ENCODE peak calls at places on chromosomes 13 and 19, in four cellular contexts. X, H, A and C are unnamed samples.

GRCh38 chr19:39916851-39917396 is 17.5 kb downstream of the FCGBP start:
- DNase-seq in X (no peak), H (no peak), A (no peak), C (no peak)

GRCh38 chr13:38394777-38395504 is 45.3 kb downstream of the UFM1 start:
- DNase-seq in X (no peak), H (no peak), A (no peak), C (no peak)

GRCh38 chr13:23822252-23822824 is 66.9 kb downstream of the MIPEP start:
- DNase-seq in X (no peak), H (no peak), A (no peak), C (no peak)

GRCh38 chr13:93249259-93249917 is 22.8 kb downstream of the GPC6 start:
- DNase-seq in X (no peak), H (no peak), A (no peak), C (no peak)

GRCh38 chr13:73473016-73473415 is 414.2 kb downstream of the KLF5 start:
- DNase-seq in X (no peak), H (no peak), A (no peak), C (no peak)

GRCh38 chr19:16541526-16542044 is 652 bp downstream of the CHERP start:
- DNase-seq in X (no peak), H (no peak), A (peak), C (no peak)

GRCh38 chr13:94706854-94707399 is 5.4 kb downstream of the SOX21 start:
- DNase-seq in X (no peak), H (no peak), A (no peak), C (no peak)

GRCh38 chr19:39352549-39353285 is 10.5 kb downstream of the SAMD4B start:
- DNase-seq in X (no peak), H (no peak), A (no peak), C (no peak)

GRCh38 chr13:59771272-59771671 is 392.5 kb downstream of the DIAPH3 start:
- DNase-seq in X (no peak), H (no peak), A (peak), C (no peak)

GRCh38 chr13:45873491-45874360 is 22.2 kb upstream of the SIAH3 start:
- DNase-seq in X (no peak), H (no peak), A (no peak), C (no peak)

GRCh38 chr13:45728759-45729158 is 26.6 kb downstream of the CBY2 start:
- DNase-seq in X (no peak), H (peak), A (peak), C (no peak)

GRCh38 chr19:10356431-10356830 is 17.0 kb upstream of the ICAM3 start:
- DNase-seq in X (no peak), H (no peak), A (no peak), C (no peak)

GRCh38 chr13:83546476-83546875 is 335.8 kb downstream of the SLITRK1 start:
- DNase-seq in X (no peak), H (no peak), A (no peak), C (no peak)
- TF ChIP-seq SPI1 in X (no peak), H (no peak), A (no peak), C (no peak)

DNA sequence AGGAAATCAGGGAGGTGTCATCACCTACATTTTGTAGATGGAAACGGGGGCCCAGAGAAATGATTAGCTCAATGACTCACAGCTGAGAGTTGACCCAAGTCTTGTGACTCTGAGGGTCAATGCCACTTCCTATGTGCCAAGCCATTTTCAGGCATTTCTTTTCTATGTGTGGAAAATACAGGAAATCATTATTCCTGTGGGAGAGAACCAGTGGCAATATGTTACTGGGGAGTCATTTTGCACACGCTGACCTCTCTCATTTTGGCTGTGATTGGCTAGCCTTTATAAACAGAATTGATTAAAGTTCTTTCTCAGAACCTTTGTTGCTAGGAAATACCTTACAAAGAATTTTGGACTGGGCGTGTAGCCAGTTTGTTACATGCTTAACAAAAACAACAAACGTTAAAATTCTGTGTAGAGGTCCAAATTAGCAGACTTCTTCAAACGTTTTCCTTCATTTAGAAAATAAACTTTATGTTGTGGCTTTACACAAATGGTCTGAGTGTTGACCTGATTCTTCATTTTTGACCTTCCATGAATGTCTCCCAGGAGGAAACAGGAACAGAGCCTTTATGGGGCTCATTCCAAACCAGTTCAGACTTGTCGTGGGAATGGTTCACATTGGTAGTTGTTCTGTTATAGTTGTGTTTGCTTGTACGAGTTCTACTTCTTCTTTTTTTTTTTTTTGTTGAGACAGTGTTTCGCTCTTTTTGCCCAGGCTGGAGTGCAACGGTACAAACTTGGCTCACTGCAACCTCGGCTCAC is 11.4 kb downstream of the PCCA start:
- DNase-seq in X (no peak), H (no peak), A (no peak), C (no peak)
- TF ChIP-seq SPI1 in X (no peak), H (no peak), A (no peak), C (no peak)

GRCh38 chr13:82356667-82357066 is 1525.6 kb downstream of the SLITRK1 start:
- DNase-seq in X (no peak), H (no peak), A (no peak), C (no peak)
- TF ChIP-seq SPI1 in X (no peak), H (no peak), A (no peak), C (no peak)

GRCh38 chr13:51437550-51438127 is 15.2 kb downstream of the INTS6 start:
- DNase-seq in X (no peak), H (no peak), A (no peak), C (no peak)
- TF ChIP-seq SPI1 in X (no peak), H (no peak), A (no peak), C (no peak)

GRCh38 chr13:33367931-33368330 is 82.4 kb upstream of the STARD13 start:
- DNase-seq in X (peak), H (no peak), A (no peak), C (peak)
- TF ChIP-seq SPI1 in X (peak), H (peak), A (peak), C (peak)

GRCh38 chr13:27012482-27013197 is 159.0 kb downstream of the USP12 start:
- DNase-seq in X (peak), H (no peak), A (no peak), C (no peak)
- TF ChIP-seq SPI1 in X (no peak), H (no peak), A (no peak), C (no peak)

GRCh38 chr13:79405831-79406596 is at the start of gene RBM26:
- DNase-seq in X (peak), H (peak), A (peak), C (peak)

GRCh38 chr13:79406597-79406908 is 498 bp upstream of the RBM26 start:
- DNase-seq in X (no peak), H (no peak), A (no peak), C (no peak)

GRCh38 chr13:79404985-79405384 is 1.1 kb downstream of the RBM26 start:
- DNase-seq in X (no peak), H (no peak), A (no peak), C (no peak)

GRCh38 chr13:79404361-79404760 is 1.7 kb downstream of the RBM26 start:
- DNase-seq in X (no peak), H (no peak), A (no peak), C (no peak)

DNA sequence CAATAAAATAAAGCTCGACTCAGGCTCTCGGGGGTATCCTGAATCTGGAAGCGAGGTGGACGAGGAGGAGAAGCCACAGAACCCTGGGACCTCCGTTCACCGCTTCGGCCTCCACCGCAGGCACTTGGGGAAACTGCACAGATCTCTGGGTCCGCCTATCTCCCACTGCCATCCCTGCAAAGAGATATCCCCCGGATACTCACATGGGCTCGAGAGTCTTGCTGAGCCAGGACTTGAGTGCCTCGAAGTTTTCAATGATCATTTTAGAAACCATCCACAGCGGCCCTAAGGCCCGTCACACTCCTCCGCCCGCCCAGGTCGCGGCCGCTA is 589 bp downstream of the RBM26 start:
- DNase-seq in X (no peak), H (no peak), A (no peak), C (no peak)
- TF ChIP-seq SPI1 in X (no peak), H (no peak), A (no peak), C (no peak)

GRCh38 chr19:996051-996838 is 4.0 kb upstream of the GRIN3B start:
- DNase-seq in X (no peak), H (peak), A (peak), C (no peak)
- TF ChIP-seq SPI1 in X (no peak), H (no peak), A (no peak), C (no peak)

GRCh38 chr13:75505327-75505726 is 23.4 kb upstream of the TBC1D4 start:
- DNase-seq in X (peak), H (no peak), A (no peak), C (no peak)
- TF ChIP-seq SPI1 in X (peak), H (peak), A (peak), C (peak)

GRCh38 chr13:21463424-21463823 is 4.3 kb upstream of the ZDHHC20 start:
- DNase-seq in X (no peak), H (no peak), A (no peak), C (no peak)
- TF ChIP-seq SPI1 in X (no peak), H (no peak), A (no peak), C (no peak)